ENCODE peak calls at places on chromosomes 7 and 10, in eight cellular contexts. A, W, U, J, T, Q, R and V are unnamed samples. For H3K27me3, the result is how much of the 10 kb centered on the place peaks cover.

GRCh38 chr7:27235387-27236052 is 7.1 kb upstream of the EVX1 start:
- DNase-seq in A (peak), W (no peak), U (no peak), J (peak), T (no peak), Q (peak), R (peak), V (peak)

GRCh38 chr7:24756989-24757798 is at the start of gene GSDME:
- DNase-seq in A (peak), W (peak), U (no peak), J (peak), T (peak), Q (peak), R (peak), V (peak)

GRCh38 chr7:28528899-28529298 is 116.6 kb downstream of the CREB5 start:
- DNase-seq in A (no peak), W (no peak), U (no peak), J (no peak), T (no peak), Q (no peak), R (no peak), V (no peak)

GRCh38 chr10:27861781-27862180 is 116.2 kb upstream of the MKX start:
- DNase-seq in A (no peak), W (no peak), U (no peak), J (no peak), T (no peak), Q (no peak), R (no peak), V (no peak)

GRCh38 chr7:36297364-36298009 is 92.2 kb upstream of the ANLN start:
- DNase-seq in A (no peak), W (no peak), U (no peak), J (no peak), T (no peak), Q (no peak), R (no peak), V (no peak)

GRCh38 chr10:130737622-130738021 is 573.9 kb downstream of the TCERG1L start:
- DNase-seq in A (no peak), W (no peak), U (no peak), J (peak), T (no peak), Q (no peak), R (peak), V (no peak)

GRCh38 chr7:95690367-95690947 is 81.9 kb upstream of the DYNC1I1 start:
- DNase-seq in A (peak), W (no peak), U (no peak), J (no peak), T (no peak), Q (peak), R (no peak), V (no peak)

GRCh38 chr7:18513343-18513742 is 17.8 kb downstream of the HDAC9 start:
- DNase-seq in A (no peak), W (no peak), U (no peak), J (no peak), T (no peak), Q (no peak), R (no peak), V (no peak)

GRCh38 chr7:44622342-44623151 is 16.1 kb downstream of the OGDH start:
- DNase-seq in A (no peak), W (no peak), U (no peak), J (no peak), T (no peak), Q (no peak), R (no peak), V (no peak)

GRCh38 chr7:135771961-135772638 is 23.5 kb upstream of the FAM180A start:
- DNase-seq in A (no peak), W (no peak), U (no peak), J (no peak), T (no peak), Q (no peak), R (no peak), V (no peak)

GRCh38 chr10:31602541-31603244 is 283.7 kb downstream of the ZEB1 start:
- DNase-seq in A (peak), W (peak), U (peak), J (peak), T (peak), Q (no peak), R (peak), V (peak)

GRCh38 chr10:104472505-104472904 is 118.9 kb downstream of the CFAP58 start:
- DNase-seq in A (no peak), W (no peak), U (no peak), J (no peak), T (no peak), Q (no peak), R (no peak), V (no peak)

GRCh38 chr10:120184547-120185337 is 272.3 kb upstream of the PLPP4 start:
- DNase-seq in A (no peak), W (no peak), U (no peak), J (no peak), T (no peak), Q (no peak), R (no peak), V (no peak)

GRCh38 chr10:121947931-121948330 is 20.1 kb upstream of the ATE1 start:
- DNase-seq in A (no peak), W (no peak), U (no peak), J (no peak), T (no peak), Q (no peak), R (no peak), V (no peak)

DNA sequence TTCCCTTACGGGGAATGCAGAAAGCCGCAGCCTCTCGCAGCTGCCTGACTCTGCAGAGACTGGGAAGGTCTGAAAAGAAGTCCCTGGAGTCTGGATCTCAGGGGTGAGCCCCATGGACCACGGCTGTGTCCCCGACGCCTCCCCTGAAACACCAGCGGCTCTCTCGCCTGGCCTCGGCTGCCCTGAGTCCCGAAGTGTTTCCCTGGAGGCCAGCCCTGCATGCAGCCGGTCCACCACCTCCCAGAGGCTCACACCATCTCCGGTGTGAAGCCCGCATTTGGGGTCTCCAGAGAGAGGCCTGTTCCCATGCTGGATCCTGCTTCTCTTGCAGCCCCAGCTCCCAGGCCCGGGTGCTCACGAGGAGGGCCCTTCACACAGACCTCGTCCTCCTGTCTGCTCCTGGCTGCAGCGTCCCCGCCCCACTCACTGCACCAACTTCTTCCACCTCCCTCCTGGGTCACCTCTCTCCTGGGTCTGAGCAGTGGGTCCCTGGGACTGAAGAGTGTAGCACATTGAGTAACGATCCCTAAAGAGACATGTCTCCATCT is 49.4 kb upstream of the ADGRA1 start:
- DNase-seq in A (no peak), W (no peak), U (no peak), J (no peak), T (no peak), Q (no peak), R (no peak), V (no peak)
- H3K27me3 ChIP-seq in A (under half), W (under half), U (under half), J (under half), T (under half), Q (half or more), R (under half), V (under half)

GRCh38 chr10:73655257-73655989 is 406 bp downstream of the SYNPO2L start:
- DNase-seq in A (no peak), W (no peak), U (no peak), J (no peak), T (no peak), Q (no peak), R (no peak), V (peak)

GRCh38 chr10:73653195-73653594 is 2.6 kb downstream of the SYNPO2L start:
- DNase-seq in A (no peak), W (no peak), U (no peak), J (no peak), T (no peak), Q (no peak), R (no peak), V (no peak)

GRCh38 chr10:73650537-73651331 is 5.1 kb downstream of the SYNPO2L start:
- DNase-seq in A (no peak), W (no peak), U (no peak), J (no peak), T (no peak), Q (no peak), R (no peak), V (no peak)

GRCh38 chr10:73653701-73654100 is 2.1 kb downstream of the SYNPO2L start:
- DNase-seq in A (no peak), W (no peak), U (no peak), J (no peak), T (no peak), Q (no peak), R (no peak), V (no peak)

DNA sequence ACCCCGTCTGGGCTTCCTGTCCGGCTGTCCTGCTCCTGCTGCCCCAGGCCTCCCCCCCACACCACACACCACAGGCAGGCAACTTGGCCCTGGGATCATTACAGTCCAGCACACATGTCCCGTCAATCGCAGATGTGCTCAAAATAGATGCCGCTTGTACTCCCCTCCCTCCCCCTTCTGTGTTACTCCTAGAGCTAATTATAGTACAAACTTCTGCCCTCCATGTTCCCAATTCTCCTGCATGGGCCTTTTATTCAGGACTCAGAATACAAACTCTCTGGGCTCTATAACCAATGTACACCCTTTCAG is at the start of gene SYNPO2L:
- DNase-seq in A (no peak), W (no peak), U (no peak), J (no peak), T (no peak), Q (no peak), R (no peak), V (no peak)
- H3K4me3 ChIP-seq in A (no peak), W (no peak), U (no peak), J (no peak), T (no peak), Q (no peak), R (no peak), V (no peak)

DNA sequence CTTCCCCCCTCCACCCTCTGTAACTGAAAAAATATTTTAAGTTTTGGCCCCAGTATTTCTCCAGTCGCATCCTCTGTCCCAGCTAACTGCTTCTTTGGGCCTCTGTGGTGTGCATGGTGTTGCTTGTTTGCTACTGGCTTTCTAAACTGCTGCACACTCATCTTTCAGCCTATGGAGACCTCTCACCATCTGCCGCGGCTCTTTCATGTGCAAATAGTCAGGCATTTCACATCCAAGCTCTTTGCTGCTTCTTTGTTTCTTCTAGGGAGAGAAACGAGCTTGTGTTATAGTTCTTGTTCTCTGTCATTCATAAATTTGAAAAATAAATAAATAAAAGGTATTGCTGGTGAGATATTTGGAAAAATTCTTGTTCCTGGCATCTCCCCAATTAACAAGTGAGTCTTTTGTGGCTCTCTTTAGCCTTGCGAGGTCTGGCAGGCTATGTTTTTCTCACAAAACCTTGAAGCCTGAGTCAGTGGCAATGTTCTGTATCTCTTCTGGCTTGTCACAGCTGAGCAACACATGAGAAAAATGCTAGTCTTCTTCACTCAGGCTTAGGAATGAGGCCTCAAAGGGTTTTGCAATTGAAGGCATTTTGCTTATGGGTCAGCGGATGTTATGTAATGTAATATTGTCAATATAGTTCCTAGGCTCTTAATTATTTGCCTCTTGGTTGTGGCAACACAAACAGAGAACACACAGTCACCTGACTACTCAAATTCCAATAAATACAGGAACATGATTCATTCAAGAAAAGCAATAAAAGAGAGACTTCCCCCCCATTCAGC is 274.0 kb downstream of the FRMD4A start:
- DNase-seq in A (no peak), W (no peak), U (no peak), J (no peak), T (no peak), Q (no peak), R (no peak), V (no peak)
- TF ChIP-seq EP300 in A (no peak), W (no peak), U (no peak), J (no peak), T (no peak), Q (no peak), R (no peak), V (no peak)

DNA sequence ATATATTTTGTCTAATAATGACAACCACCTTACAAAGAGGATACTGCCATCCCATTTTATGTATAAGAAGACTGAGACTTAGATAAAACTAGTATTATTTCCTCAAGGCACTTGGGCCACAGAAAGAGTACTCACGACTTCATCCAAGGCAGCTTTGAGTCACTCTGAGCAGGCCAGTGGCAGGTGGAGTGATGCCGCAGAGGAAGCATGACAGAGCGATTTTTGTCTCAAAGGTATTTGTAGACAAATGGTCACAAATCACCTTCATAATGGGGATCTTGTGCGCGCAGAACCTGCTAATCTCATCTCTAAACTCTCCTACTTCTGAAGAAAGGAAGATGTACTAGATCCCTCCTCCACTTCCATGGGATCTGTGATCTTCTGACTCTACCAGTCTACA is 113.2 kb upstream of the NAMPT start:
- DNase-seq in A (no peak), W (no peak), U (no peak), J (no peak), T (no peak), Q (no peak), R (no peak), V (no peak)
- H3K27me3 ChIP-seq in A (under half), W (under half), U (under half), J (under half), T (under half), Q (under half), R (under half), V (under half)

DNA sequence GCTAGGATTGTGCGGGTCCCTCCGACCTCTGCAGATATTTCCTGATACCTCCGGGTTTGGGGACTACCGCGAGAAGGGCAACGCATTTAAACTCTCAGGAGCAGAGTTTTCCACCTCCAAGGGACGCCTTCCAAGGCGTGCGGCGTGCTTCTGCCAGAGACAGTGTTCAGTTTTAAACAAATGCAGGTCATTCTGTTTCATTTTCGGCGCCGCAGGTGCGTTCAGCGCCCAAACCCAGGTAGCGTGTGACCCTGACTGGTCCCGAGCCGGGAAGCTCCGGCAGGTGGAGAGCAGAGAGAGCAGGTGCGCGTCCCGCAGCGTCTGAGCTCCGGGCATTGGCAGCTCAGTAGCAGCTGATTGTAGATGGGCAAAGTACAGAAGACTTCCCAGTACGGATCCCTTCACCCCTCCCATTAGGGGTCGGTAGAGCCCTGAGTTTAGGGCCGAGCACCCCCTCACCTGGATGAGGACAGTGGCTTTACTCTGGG is 1.4 kb upstream of the CYP26A1 start:
- DNase-seq in A (no peak), W (no peak), U (no peak), J (no peak), T (no peak), Q (no peak), R (no peak), V (no peak)
- H3K4me3 ChIP-seq in A (peak), W (no peak), U (peak), J (no peak), T (peak), Q (peak), R (peak), V (peak)

DNA sequence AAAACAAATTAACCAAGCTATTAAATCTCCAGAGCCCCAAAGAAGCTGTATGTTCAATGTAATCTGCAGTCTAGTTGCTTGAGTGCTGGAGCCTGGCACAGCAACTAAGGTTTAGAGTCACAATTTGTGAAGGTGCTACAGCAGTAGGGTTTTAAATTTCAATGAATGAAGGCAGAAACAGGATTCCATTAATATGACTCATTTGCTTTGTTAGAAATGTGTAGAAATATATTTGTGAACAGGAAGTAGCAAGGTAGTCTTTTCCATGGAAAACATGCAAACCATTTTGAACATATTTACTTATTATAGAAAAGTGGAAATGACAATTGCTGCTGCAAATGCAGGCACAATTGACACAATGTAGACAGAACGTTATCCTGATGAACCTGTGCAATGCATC is 149.0 kb upstream of the STEAP4 start:
- DNase-seq in A (no peak), W (no peak), U (no peak), J (no peak), T (no peak), Q (no peak), R (no peak), V (no peak)
- TF ChIP-seq EP300 in A (no peak), W (no peak), U (no peak), J (no peak), T (no peak), Q (no peak), R (no peak), V (no peak)

DNA sequence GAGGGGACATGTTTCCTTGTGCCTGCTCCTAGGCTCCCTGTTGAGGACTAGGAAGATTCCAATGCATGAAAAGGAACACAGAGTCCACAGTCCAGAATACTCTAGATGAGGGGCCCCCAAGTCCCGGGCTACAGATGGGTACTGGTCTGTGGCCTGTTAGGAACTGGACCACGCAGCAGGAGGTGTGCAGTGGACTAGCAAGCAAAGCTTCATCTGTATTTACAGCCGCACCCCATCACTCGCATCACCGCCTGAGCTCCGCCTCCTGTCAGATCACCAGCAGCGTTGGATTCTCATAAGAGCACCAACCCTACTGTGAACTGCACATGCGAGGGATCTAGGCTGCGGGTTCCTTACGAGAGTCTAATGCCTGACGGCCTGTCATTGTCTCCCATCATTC is 233.0 kb upstream of the MKLN1 start:
- DNase-seq in A (no peak), W (no peak), U (no peak), J (no peak), T (no peak), Q (no peak), R (no peak), V (no peak)
- H3K27me3 ChIP-seq in A (under half), W (under half), U (under half), J (under half), T (under half), Q (under half), R (under half), V (under half)

DNA sequence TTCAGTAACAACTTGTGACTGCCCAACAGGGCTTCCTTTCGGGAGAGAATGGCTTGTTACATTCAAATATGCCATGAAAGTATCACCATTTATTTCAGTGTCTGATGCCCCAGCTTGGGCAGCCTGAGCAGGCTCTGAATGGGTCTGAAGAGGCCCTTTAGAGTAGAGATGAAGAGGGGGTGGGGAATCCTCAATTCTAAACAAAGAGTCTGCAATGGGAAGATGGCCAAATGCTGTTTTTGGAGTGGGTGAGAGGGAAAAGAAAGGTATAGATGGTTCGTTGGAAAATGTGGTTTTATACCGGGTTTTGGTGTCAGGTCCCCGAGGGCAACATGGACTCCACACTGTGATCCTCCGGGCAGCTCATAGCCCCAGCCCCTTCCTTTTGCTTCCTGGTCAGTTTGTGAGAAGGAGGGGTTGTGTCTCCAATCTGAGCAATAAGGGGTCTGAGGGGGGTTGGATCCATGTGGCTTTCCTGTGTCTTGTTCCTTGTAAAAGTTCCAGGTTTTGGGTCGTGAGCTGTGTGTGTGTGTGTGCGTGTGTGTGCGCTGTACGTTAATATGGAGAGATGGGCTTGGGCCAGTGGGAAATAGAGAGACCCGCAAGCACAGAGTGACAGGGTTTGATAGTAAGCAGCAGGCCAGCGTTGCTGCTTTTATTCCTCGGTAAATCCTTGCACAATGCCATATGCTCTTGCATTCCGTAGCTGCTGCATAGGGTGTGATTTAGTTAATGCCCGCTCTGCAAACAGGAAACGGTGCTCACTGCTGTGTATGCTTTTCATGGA is 108.3 kb downstream of the TCF7L2 start:
- DNase-seq in A (peak), W (no peak), U (no peak), J (peak), T (no peak), Q (no peak), R (no peak), V (peak)
- H3K4me3 ChIP-seq in A (peak), W (no peak), U (peak), J (no peak), T (no peak), Q (no peak), R (peak), V (no peak)